ENCODE peak calls at places on chromosomes 4 and X, in nine cellular contexts. Q is fibroblast of lung; C is suprapubic skin; G is hepatocyte; W is neuronal stem cell; R is mammary epithelial cell; Z is astrocyte; D is adrenal gland; H is CD4-positive, alpha-beta T cell. S is an unnamed sample.
A peak's percentile ranks its signal among the peaks of the same experiment; 100 is the strongest.

GRCh38 chr4:57652765-57653164 is 542.6 kb upstream of the IGFBP7 start:
- DNase-seq in G (no peak), R (no peak), D (no peak), C (no peak), Q (no peak), H (no peak), W (no peak), Z (no peak), S (no peak)

GRCh38 chrX:154731203-154731602 is 19.7 kb downstream of the GAB3 start:
- DNase-seq in C (no peak), G (no peak), R (no peak), W (no peak), H (no peak), D (no peak), Z (no peak), Q (no peak), S (no peak)

GRCh38 chr4:2929469-2929868 is 33.7 kb downstream of the NOP14 start:
- DNase-seq in H (no peak), G (no peak), Q (no peak), Z (no peak), R (no peak), C (peak; percentile 64), W (no peak), D (peak; percentile 13), S (no peak)

GRCh38 chr4:7105261-7105660 is 37.4 kb upstream of the GRPEL1 start:
- DNase-seq in G (no peak), Q (no peak), R (no peak), C (no peak), Z (no peak), H (no peak), W (no peak), D (no peak), S (no peak)

GRCh38 chr4:75338352-75338880 is 175.8 kb downstream of the RCHY1 start:
- DNase-seq in C (no peak), R (no peak), H (no peak), Z (no peak), W (no peak), G (no peak), D (no peak), Q (no peak), S (peak; percentile 11)

GRCh38 chr4:113455081-113455480 is 306.5 kb downstream of the CAMK2D start:
- DNase-seq in Z (no peak), H (no peak), G (no peak), D (no peak), Q (no peak), W (no peak), R (no peak), C (no peak), S (no peak)

GRCh38 chr4:23706972-23707676 is 182.7 kb downstream of the PPARGC1A start:
- DNase-seq in Q (no peak), H (no peak), G (no peak), C (no peak), D (no peak), R (no peak), W (no peak), Z (no peak), S (no peak)

GRCh38 chr4:169179609-169180526 is 90.9 kb downstream of the SH3RF1 start:
- DNase-seq in R (no peak), Z (peak; percentile 38), Q (peak; percentile 53), W (no peak), D (no peak), C (no peak), H (no peak), G (peak; percentile 17), S (no peak)

GRCh38 chr4:38591617-38592337 is 72.2 kb upstream of the KLF3 start:
- DNase-seq in Q (no peak), Z (no peak), H (no peak), R (peak; percentile 71), W (no peak), D (no peak), G (no peak), C (peak; percentile 85), S (no peak)

GRCh38 chrX:100695302-100695701 is 36.6 kb downstream of the SYTL4 start:
- DNase-seq in Q (no peak), G (no peak), W (no peak), H (no peak), Z (no peak), D (no peak), C (no peak), R (peak; percentile 20), S (no peak)

GRCh38 chrX:13994681-13995080 is 35.0 kb downstream of the GEMIN8 start:
- DNase-seq in Z (no peak), W (no peak), Q (no peak), D (no peak), R (peak; percentile 86), G (no peak), C (no peak), H (no peak), S (no peak)

GRCh38 chrX:137926090-137926489 is 360.2 kb downstream of the ZIC3 start:
- DNase-seq in Z (no peak), D (no peak), R (no peak), C (no peak), G (peak; percentile 9), Q (no peak), W (peak; percentile 27), H (no peak), S (no peak)

GRCh38 chr4:155288999-155289398 is 80.6 kb downstream of the NPY2R start:
- DNase-seq in W (no peak), D (no peak), H (no peak), Z (no peak), G (no peak), C (no peak), R (no peak), Q (no peak), S (no peak)

GRCh38 chrX:54817220-54817820 is 9.8 kb downstream of the MAGED2 start:
- DNase-seq in W (no peak), H (no peak), Z (no peak), D (no peak), G (peak; percentile 6), R (no peak), C (no peak), Q (peak; percentile 3), S (no peak)

GRCh38 chr4:20676773-20677172 is 23.5 kb upstream of the PACRGL start:
- DNase-seq in Q (no peak), R (no peak), D (no peak), H (no peak), C (no peak), G (no peak), W (no peak), Z (no peak), S (no peak)

GRCh38 chrX:38570396-38570795 is 9.1 kb downstream of the TSPAN7 start:
- DNase-seq in Q (no peak), Z (no peak), H (no peak), C (no peak), R (peak; percentile 23), W (no peak), D (no peak), G (no peak), S (no peak)

GRCh38 chrX:69615779-69616519 is at the start of gene EDA:
- DNase-seq in Z (peak; percentile 4), H (peak; percentile 44), W (peak; percentile 87), G (peak; percentile 94), C (peak; percentile 84), Q (peak; percentile 70), R (peak; percentile 64), D (peak; percentile 85), S (no peak)

GRCh38 chr4:158025131-158025530 is 147.7 kb downstream of the GASK1B start:
- DNase-seq in W (no peak), R (peak; percentile 84), Z (no peak), G (peak; percentile 29), C (no peak), D (no peak), Q (no peak), H (no peak), S (no peak)

GRCh38 chrX:20265726-20266681 is 705 bp downstream of the RPS6KA3 start:
- DNase-seq in G (peak; percentile 55), Q (no peak), Z (no peak), D (peak; percentile 43), C (peak; percentile 70), H (no peak), R (peak; percentile 16), W (no peak), S (no peak)

GRCh38 chrX:6599230-6599629 is 64.3 kb upstream of the VCX3A start:
- DNase-seq in R (no peak), D (no peak), Q (no peak), G (no peak), W (no peak), C (no peak), H (no peak), Z (no peak), S (no peak)
- H3K9me3 ChIP-seq in R (peaks cover 8% of the 10 kb centered on the region), D (no peaks in the 10 kb centered on the region), Q (no peaks in the 10 kb centered on the region), G (no peaks in the 10 kb centered on the region), W (no peaks in the 10 kb centered on the region), C (no peaks in the 10 kb centered on the region), H (no peaks in the 10 kb centered on the region), Z (no peaks in the 10 kb centered on the region), S (no peaks in the 10 kb centered on the region)

GRCh38 chrX:75989806-75990590 is 182.9 kb upstream of the PBDC1 start:
- DNase-seq in Z (no peak), W (no peak), Q (no peak), R (no peak), D (no peak), C (no peak), H (no peak), G (no peak), S (no peak)

GRCh38 chrX:75986980-75987379 is 185.9 kb upstream of the PBDC1 start:
- DNase-seq in W (no peak), Q (no peak), R (no peak), G (no peak), C (no peak), H (no peak), Z (no peak), D (no peak), S (no peak)
- H3K9me3 ChIP-seq in W (no peaks in the 10 kb centered on the region), Q (no peaks in the 10 kb centered on the region), R (no peaks in the 10 kb centered on the region), G (no peaks in the 10 kb centered on the region), C (no peaks in the 10 kb centered on the region), H (no peaks in the 10 kb centered on the region), Z (no peaks in the 10 kb centered on the region), D (no peaks in the 10 kb centered on the region), S (no peaks in the 10 kb centered on the region)

GRCh38 chr4:161172396-161173026 is 991.3 kb downstream of the FSTL5 start:
- DNase-seq in H (no peak), G (no peak), W (no peak), Q (no peak), C (no peak), Z (no peak), D (no peak), R (no peak), S (no peak)

GRCh38 chr4:161182913-161183312 is 980.9 kb downstream of the FSTL5 start:
- DNase-seq in H (no peak), D (no peak), G (peak; percentile 6), W (no peak), Z (no peak), Q (no peak), C (no peak), R (no peak), S (no peak)

GRCh38 chr4:161183729-161184128 is 980.1 kb downstream of the FSTL5 start:
- DNase-seq in R (no peak), W (no peak), H (no peak), D (no peak), Z (no peak), G (no peak), Q (no peak), C (no peak), S (no peak)

GRCh38 chr4:161178310-161178709 is 985.5 kb downstream of the FSTL5 start:
- DNase-seq in G (no peak), W (no peak), Z (no peak), D (no peak), H (no peak), Q (no peak), R (no peak), C (no peak), S (no peak)
- H3K9me3 ChIP-seq in G (no peaks in the 10 kb centered on the region), W (no peaks in the 10 kb centered on the region), Z (no peaks in the 10 kb centered on the region), D (no peaks in the 10 kb centered on the region), H (no peaks in the 10 kb centered on the region), Q (no peaks in the 10 kb centered on the region), R (no peaks in the 10 kb centered on the region), C (no peaks in the 10 kb centered on the region), S (peaks cover 13% of the 10 kb centered on the region)

GRCh38 chr4:173046818-173047217 is 121.8 kb upstream of the GALNT7 start:
- DNase-seq in H (no peak), G (no peak), W (no peak), Q (no peak), C (no peak), Z (peak; percentile 28), D (no peak), R (no peak), S (no peak)
- H3K9me3 ChIP-seq in H (no peaks in the 10 kb centered on the region), G (no peaks in the 10 kb centered on the region), W (no peaks in the 10 kb centered on the region), Q (no peaks in the 10 kb centered on the region), C (no peaks in the 10 kb centered on the region), Z (no peaks in the 10 kb centered on the region), D (no peaks in the 10 kb centered on the region), R (no peaks in the 10 kb centered on the region), S (no peaks in the 10 kb centered on the region)

S was measured in AG04450.